ENCODE peak calls at places on chromosome 2, in seven cellular contexts. One of them, this sample, is unnamed.

GRCh38 chr2:57093020-57093419 is 909.2 kb downstream of the CCDC85A start:
- DNase-seq in HCT116: no peak
- DNase-seq in heart left ventricle: no peak
- DNase-seq in PC-3: no peak
- DNase-seq in body of pancreas: no peak
- DNase-seq in transverse colon: no peak
- DNase-seq in lung: no peak
- DNase-seq in this sample: no peak

GRCh38 chr2:122929347-122929746 is 1095.7 kb upstream of the CNTNAP5 start:
- DNase-seq in HCT116: no peak
- DNase-seq in heart left ventricle: no peak
- DNase-seq in PC-3: no peak
- DNase-seq in body of pancreas: no peak
- DNase-seq in transverse colon: no peak
- DNase-seq in lung: no peak
- DNase-seq in this sample: no peak

GRCh38 chr2:205892141-205893064 is 193.6 kb downstream of the INO80D start:
- DNase-seq in HCT116: no peak
- DNase-seq in heart left ventricle: no peak
- DNase-seq in PC-3: peak; percentile 41
- DNase-seq in body of pancreas: peak; percentile 66
- DNase-seq in transverse colon: peak; percentile 39
- DNase-seq in lung: peak; percentile 60
- DNase-seq in this sample: peak; percentile 52

GRCh38 chr2:4020153-4020552 is 316.8 kb downstream of the DCDC2C start:
- DNase-seq in HCT116: no peak
- DNase-seq in heart left ventricle: no peak
- DNase-seq in PC-3: no peak
- DNase-seq in body of pancreas: no peak
- DNase-seq in transverse colon: no peak
- DNase-seq in lung: no peak
- DNase-seq in this sample: no peak

GRCh38 chr2:215712850-215713230 is 277.0 kb upstream of the FN1 start:
- DNase-seq in HCT116: no peak
- DNase-seq in heart left ventricle: no peak
- DNase-seq in PC-3: peak; percentile 49
- DNase-seq in body of pancreas: no peak
- DNase-seq in transverse colon: no peak
- DNase-seq in lung: no peak
- DNase-seq in this sample: no peak

GRCh38 chr2:95526360-95527341 is 42.1 kb upstream of the TRIM43B start:
- DNase-seq in HCT116: peak; percentile 29
- DNase-seq in heart left ventricle: peak; percentile 83
- DNase-seq in PC-3: peak; percentile 67
- DNase-seq in body of pancreas: peak; percentile 74
- DNase-seq in transverse colon: peak; percentile 74
- DNase-seq in lung: peak; percentile 79
- DNase-seq in this sample: no peak

GRCh38 chr2:131035826-131036231 is 57.4 kb downstream of the FAM168B start:
- DNase-seq in HCT116: no peak
- DNase-seq in heart left ventricle: no peak
- DNase-seq in PC-3: no peak
- DNase-seq in body of pancreas: no peak
- DNase-seq in transverse colon: no peak
- DNase-seq in lung: no peak
- DNase-seq in this sample: no peak

GRCh38 chr2:73931531-73932500 is 5.1 kb downstream of the DGUOK start:
- DNase-seq in HCT116: no peak
- DNase-seq in heart left ventricle: no peak
- DNase-seq in PC-3: peak; percentile 45
- DNase-seq in body of pancreas: no peak
- DNase-seq in transverse colon: no peak
- DNase-seq in lung: no peak
- DNase-seq in this sample: no peak

GRCh38 chr2:163662141-163662780 is 73.5 kb downstream of the FIGN start:
- DNase-seq in HCT116: no peak
- DNase-seq in heart left ventricle: no peak
- DNase-seq in PC-3: no peak
- DNase-seq in body of pancreas: no peak
- DNase-seq in transverse colon: no peak
- DNase-seq in lung: no peak
- DNase-seq in this sample: no peak

GRCh38 chr2:152585830-152586484 is 131.3 kb downstream of the PRPF40A start:
- DNase-seq in HCT116: no peak
- DNase-seq in heart left ventricle: no peak
- DNase-seq in PC-3: peak; percentile 34
- DNase-seq in body of pancreas: peak; percentile 23
- DNase-seq in transverse colon: no peak
- DNase-seq in lung: no peak
- DNase-seq in this sample: peak; percentile 25

GRCh38 chr2:39179974-39180960 is 59.4 kb upstream of the SOS1 start:
- DNase-seq in HCT116: no peak
- DNase-seq in heart left ventricle: no peak
- DNase-seq in PC-3: no peak
- DNase-seq in body of pancreas: no peak
- DNase-seq in transverse colon: peak; percentile 14
- DNase-seq in lung: no peak
- DNase-seq in this sample: no peak

GRCh38 chr2:196459539-196459938 is 180.0 kb upstream of the CCDC150 start:
- DNase-seq in HCT116: no peak
- DNase-seq in heart left ventricle: no peak
- DNase-seq in PC-3: peak; percentile 36
- DNase-seq in body of pancreas: no peak
- DNase-seq in transverse colon: no peak
- DNase-seq in lung: no peak
- DNase-seq in this sample: no peak

GRCh38 chr2:152466925-152467676 is 132.1 kb downstream of the FMNL2 start:
- DNase-seq in HCT116: no peak
- DNase-seq in heart left ventricle: no peak
- DNase-seq in PC-3: peak; percentile 51
- DNase-seq in body of pancreas: peak; percentile 33
- DNase-seq in transverse colon: peak; percentile 19
- DNase-seq in lung: peak; percentile 35
- DNase-seq in this sample: no peak

GRCh38 chr2:195649629-195650190 is 7.3 kb upstream of the SLC39A10 start:
- DNase-seq in HCT116: no peak
- DNase-seq in heart left ventricle: no peak
- DNase-seq in PC-3: no peak
- DNase-seq in body of pancreas: no peak
- DNase-seq in transverse colon: no peak
- DNase-seq in lung: no peak
- DNase-seq in this sample: no peak

GRCh38 chr2:144211065-144211464 is 308.9 kb downstream of the ZEB2 start:
- DNase-seq in HCT116: no peak
- DNase-seq in heart left ventricle: no peak
- DNase-seq in PC-3: no peak
- DNase-seq in body of pancreas: no peak
- DNase-seq in transverse colon: no peak
- DNase-seq in lung: no peak
- DNase-seq in this sample: no peak

GRCh38 chr2:6656633-6657032 is 209.1 kb downstream of the CMPK2 start:
- DNase-seq in HCT116: no peak
- DNase-seq in heart left ventricle: no peak
- DNase-seq in PC-3: no peak
- DNase-seq in body of pancreas: no peak
- DNase-seq in transverse colon: no peak
- DNase-seq in lung: no peak
- DNase-seq in this sample: no peak

GRCh38 chr2:166932032-166932431 is 43.8 kb downstream of the XIRP2 start:
- DNase-seq in HCT116: no peak
- DNase-seq in heart left ventricle: no peak
- DNase-seq in PC-3: peak; percentile 67
- DNase-seq in body of pancreas: no peak
- DNase-seq in transverse colon: no peak
- DNase-seq in lung: no peak
- DNase-seq in this sample: no peak

GRCh38 chr2:72090781-72091482 is 56.7 kb downstream of the CYP26B1 start:
- DNase-seq in HCT116: no peak
- DNase-seq in heart left ventricle: no peak
- DNase-seq in PC-3: no peak
- DNase-seq in body of pancreas: no peak
- DNase-seq in transverse colon: no peak
- DNase-seq in lung: no peak
- DNase-seq in this sample: no peak

GRCh38 chr2:109189751-109190150 is 60.7 kb downstream of the SH3RF3 start:
- DNase-seq in HCT116: no peak
- DNase-seq in heart left ventricle: no peak
- DNase-seq in PC-3: no peak
- DNase-seq in body of pancreas: no peak
- DNase-seq in transverse colon: no peak
- DNase-seq in lung: no peak
- DNase-seq in this sample: no peak

GRCh38 chr2:17996978-17997377 is 118.5 kb downstream of the KCNS3 start:
- DNase-seq in HCT116: no peak
- DNase-seq in heart left ventricle: no peak
- DNase-seq in PC-3: no peak
- DNase-seq in body of pancreas: no peak
- DNase-seq in transverse colon: no peak
- DNase-seq in lung: no peak
- DNase-seq in this sample: no peak

GRCh38 chr2:18001671-18002070 is 123.2 kb downstream of the KCNS3 start:
- DNase-seq in HCT116: no peak
- DNase-seq in heart left ventricle: no peak
- DNase-seq in PC-3: no peak
- DNase-seq in body of pancreas: no peak
- DNase-seq in transverse colon: no peak
- DNase-seq in lung: no peak
- DNase-seq in this sample: peak; percentile 13
- TF ChIP-seq CTCF in HCT116: peak; percentile 61
- TF ChIP-seq CTCF in heart left ventricle: no peak
- TF ChIP-seq CTCF in PC-3: peak; percentile 31
- TF ChIP-seq CTCF in body of pancreas: no peak
- TF ChIP-seq CTCF in transverse colon: no peak
- TF ChIP-seq CTCF in lung: no peak
- TF ChIP-seq CTCF in this sample: peak; percentile 26

GRCh38 chr2:128374711-128375413 is 56.2 kb upstream of the HS6ST1 start:
- DNase-seq in HCT116: no peak
- DNase-seq in heart left ventricle: no peak
- DNase-seq in PC-3: no peak
- DNase-seq in body of pancreas: no peak
- DNase-seq in transverse colon: no peak
- DNase-seq in lung: no peak
- DNase-seq in this sample: no peak
- H3K4me1 ChIP-seq in HCT116: peaks cover 6% of the 10 kb centered on the region
- H3K4me1 ChIP-seq in heart left ventricle: peaks cover 8% of the 10 kb centered on the region
- H3K4me1 ChIP-seq in PC-3: no peaks in the 10 kb centered on the region
- H3K4me1 ChIP-seq in body of pancreas: peaks cover 29% of the 10 kb centered on the region
- H3K4me1 ChIP-seq in transverse colon: peaks cover 36% of the 10 kb centered on the region
- H3K4me1 ChIP-seq in lung: no peaks in the 10 kb centered on the region
- H3K4me1 ChIP-seq in this sample: no peaks in the 10 kb centered on the region

GRCh38 chr2:33530614-33531344 is 54.3 kb downstream of the RASGRP3 start:
- DNase-seq in HCT116: no peak
- DNase-seq in heart left ventricle: no peak
- DNase-seq in PC-3: no peak
- DNase-seq in body of pancreas: no peak
- DNase-seq in transverse colon: no peak
- DNase-seq in lung: no peak
- DNase-seq in this sample: no peak
- H3K4me3 ChIP-seq in HCT116: no peak overlapping the region
- H3K4me3 ChIP-seq in heart left ventricle: no peak overlapping the region
- H3K4me3 ChIP-seq in PC-3: no peak overlapping the region
- H3K4me3 ChIP-seq in body of pancreas: no peak overlapping the region
- H3K4me3 ChIP-seq in transverse colon: no peak overlapping the region
- H3K4me3 ChIP-seq in lung: no peak overlapping the region
- H3K4me3 ChIP-seq in this sample: no peak overlapping the region

GRCh38 chr2:101832114-101832513 is 134.6 kb downstream of the MAP4K4 start:
- DNase-seq in HCT116: no peak
- DNase-seq in heart left ventricle: no peak
- DNase-seq in PC-3: peak; percentile 46
- DNase-seq in body of pancreas: no peak
- DNase-seq in transverse colon: no peak
- DNase-seq in lung: no peak
- DNase-seq in this sample: no peak
- TF ChIP-seq CTCF in HCT116: peak; percentile 36
- TF ChIP-seq CTCF in heart left ventricle: peak; percentile 59
- TF ChIP-seq CTCF in PC-3: peak; percentile 56
- TF ChIP-seq CTCF in body of pancreas: peak; percentile 29
- TF ChIP-seq CTCF in transverse colon: no peak
- TF ChIP-seq CTCF in lung: peak; percentile 3
- TF ChIP-seq CTCF in this sample: no peak

GRCh38 chr2:170502400-170503135 is 212.6 kb upstream of the SP5 start:
- DNase-seq in HCT116: no peak
- DNase-seq in heart left ventricle: no peak
- DNase-seq in PC-3: no peak
- DNase-seq in body of pancreas: no peak
- DNase-seq in transverse colon: no peak
- DNase-seq in lung: no peak
- DNase-seq in this sample: no peak

GRCh38 chr2:170505631-170506270 is 209.4 kb upstream of the SP5 start:
- DNase-seq in HCT116: no peak
- DNase-seq in heart left ventricle: peak; percentile 63
- DNase-seq in PC-3: no peak
- DNase-seq in body of pancreas: peak; percentile 28
- DNase-seq in transverse colon: peak; percentile 40
- DNase-seq in lung: peak; percentile 30
- DNase-seq in this sample: no peak

GRCh38 chr2:170503563-170503962 is 211.6 kb upstream of the SP5 start:
- DNase-seq in HCT116: no peak
- DNase-seq in heart left ventricle: no peak
- DNase-seq in PC-3: no peak
- DNase-seq in body of pancreas: no peak
- DNase-seq in transverse colon: no peak
- DNase-seq in lung: no peak
- DNase-seq in this sample: no peak

GRCh38 chr2:170504820-170505145 is 210.4 kb upstream of the SP5 start:
- DNase-seq in HCT116: no peak
- DNase-seq in heart left ventricle: no peak
- DNase-seq in PC-3: no peak
- DNase-seq in body of pancreas: no peak
- DNase-seq in transverse colon: no peak
- DNase-seq in lung: no peak
- DNase-seq in this sample: no peak

DNA sequence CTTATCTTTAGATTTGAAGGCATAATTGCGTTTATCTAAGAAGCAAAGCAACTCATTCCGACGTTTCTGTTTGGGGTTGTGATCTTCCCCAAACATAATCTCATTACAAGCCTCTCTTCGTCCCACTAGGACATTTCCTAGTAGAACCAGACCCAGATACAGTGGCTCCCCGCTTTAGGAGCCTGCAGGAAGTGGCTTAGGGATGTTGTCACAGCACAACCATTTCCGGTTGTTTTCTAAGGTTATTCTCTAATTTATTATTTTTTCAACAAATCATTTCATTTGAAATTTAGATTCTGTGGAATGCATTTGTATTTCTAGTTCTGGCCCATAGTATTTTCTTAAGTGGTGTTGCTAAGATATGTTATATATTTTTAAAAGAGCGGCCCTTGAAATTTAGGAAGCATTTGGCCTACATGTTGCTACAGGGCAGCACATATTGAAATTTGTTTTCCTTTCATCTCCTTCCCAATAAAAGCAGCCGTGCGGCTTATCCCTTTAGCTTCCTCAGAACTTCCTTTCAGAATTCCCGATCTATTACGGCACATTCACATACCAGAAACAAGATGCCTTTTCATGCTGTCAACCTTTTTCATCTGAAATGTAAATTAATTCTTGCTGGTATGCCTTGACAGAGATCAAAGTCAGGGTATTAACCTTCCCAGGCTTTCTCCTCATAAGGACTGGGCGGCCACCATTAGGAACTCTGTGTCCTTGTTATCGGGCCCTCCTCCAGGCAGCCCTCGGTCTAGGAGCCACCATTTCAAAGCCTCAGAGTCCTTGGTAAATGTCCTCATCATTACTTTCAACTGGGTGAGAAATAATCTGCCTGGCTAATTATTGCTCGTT is 210.9 kb upstream of the SP5 start:
- DNase-seq in HCT116: no peak
- DNase-seq in heart left ventricle: no peak
- DNase-seq in PC-3: no peak
- DNase-seq in body of pancreas: no peak
- DNase-seq in transverse colon: no peak
- DNase-seq in lung: no peak
- DNase-seq in this sample: no peak
- H3K4me1 ChIP-seq in HCT116: no peaks in the 10 kb centered on the region
- H3K4me1 ChIP-seq in heart left ventricle: peaks cover 20% of the 10 kb centered on the region
- H3K4me1 ChIP-seq in PC-3: peaks cover 16% of the 10 kb centered on the region
- H3K4me1 ChIP-seq in body of pancreas: no peaks in the 10 kb centered on the region
- H3K4me1 ChIP-seq in transverse colon: peaks cover 34% of the 10 kb centered on the region
- H3K4me1 ChIP-seq in lung: no peaks in the 10 kb centered on the region
- H3K4me1 ChIP-seq in this sample: no peaks in the 10 kb centered on the region